ENCODE peak calls at places on chromosome 10, in six cellular contexts. F is colonic mucosa, W is PC-9, H is SJCRH30, X is spleen, L is ovary. J is an unnamed sample.

GRCh38 chr10:91296471-91296870 is 76.0 kb downstream of the PCGF5 start:
- DNase-seq in L (no peak), W (peak; percentile 36), H (peak; percentile 14), X (no peak), F (no peak), J (no peak)

GRCh38 chr10:48215148-48215982 is 59.1 kb downstream of the FRMPD2 start:
- DNase-seq in L (no peak), H (peak; percentile 32), W (peak; percentile 54), X (no peak), F (peak; percentile 61), J (peak; percentile 20)

GRCh38 chr10:68333058-68333395 is 299 bp upstream of the PBLD start:
- DNase-seq in L (no peak), H (no peak), X (no peak), W (peak; percentile 48), F (no peak), J (no peak)

GRCh38 chr10:101032637-101033201 is 1.7 kb downstream of the SFXN3 start:
- DNase-seq in L (peak; percentile 67), W (peak; percentile 61), X (no peak), H (peak; percentile 78), F (peak; percentile 61), J (peak; percentile 78)

GRCh38 chr10:121553455-121553854 is 44.8 kb downstream of the FGFR2 start:
- DNase-seq in L (no peak), F (no peak), W (no peak), X (no peak), H (no peak), J (no peak)

GRCh38 chr10:78382776-78383175 is 349.1 kb downstream of the RPS24 start:
- DNase-seq in X (peak; percentile 1), L (no peak), W (no peak), F (no peak), H (no peak), J (no peak)

GRCh38 chr10:92688927-92689662 is 660 bp upstream of the HHEX start:
- DNase-seq in W (no peak), H (peak; percentile 10), F (peak; percentile 31), L (no peak), X (no peak), J (peak; percentile 43)

GRCh38 chr10:80896076-80896475 is 358.4 kb downstream of the SH2D4B start:
- DNase-seq in H (no peak), W (no peak), F (no peak), L (no peak), X (no peak), J (no peak)

GRCh38 chr10:132096863-132097478 is 31.2 kb downstream of the JAKMIP3 start:
- DNase-seq in L (no peak), H (no peak), F (no peak), W (no peak), X (no peak), J (no peak)

GRCh38 chr10:29386347-29386999 is 97.6 kb downstream of the LYZL1 start:
- DNase-seq in H (no peak), X (no peak), L (no peak), W (no peak), F (no peak), J (no peak)

GRCh38 chr10:120607016-120607709 is 150.1 kb downstream of the PLPP4 start:
- DNase-seq in L (no peak), F (no peak), W (no peak), H (no peak), X (no peak), J (no peak)

GRCh38 chr10:72834183-72834825 is 59.2 kb upstream of the OIT3 start:
- DNase-seq in F (peak; percentile 45), W (peak; percentile 62), L (peak; percentile 55), H (peak; percentile 35), X (no peak), J (peak; percentile 50)

GRCh38 chr10:130013263-130013937 is 49.3 kb upstream of the EBF3 start:
- DNase-seq in W (no peak), F (no peak), X (no peak), L (no peak), H (no peak), J (no peak)
- H3K9me3 ChIP-seq in W (no peaks in the 10 kb centered on the region), F (no peaks in the 10 kb centered on the region), X (no peaks in the 10 kb centered on the region), L (no peaks in the 10 kb centered on the region), H (no peaks in the 10 kb centered on the region), J (no peaks in the 10 kb centered on the region)

GRCh38 chr10:87928996-87929395 is 65.6 kb downstream of the PTEN start:
- DNase-seq in H (no peak), L (no peak), F (no peak), X (no peak), W (no peak), J (no peak)
- H3K36me3 ChIP-seq in H (no peaks in the 10 kb centered on the region), L (no peaks in the 10 kb centered on the region), F (no peaks in the 10 kb centered on the region), X (peaks cover 48% of the 10 kb centered on the region), W (peaks cover 3% of the 10 kb centered on the region), J (no peaks in the 10 kb centered on the region)

GRCh38 chr10:14653271-14654161 is 121.2 kb downstream of the FAM107B start:
- DNase-seq in X (no peak), W (peak; percentile 96), H (peak; percentile 28), L (no peak), F (peak; percentile 22), J (no peak)

GRCh38 chr10:14654821-14655382 is 119.8 kb downstream of the FAM107B start:
- DNase-seq in X (no peak), L (no peak), F (no peak), H (no peak), W (no peak), J (no peak)

GRCh38 chr10:14649739-14650138 is 125.0 kb downstream of the FAM107B start:
- DNase-seq in F (no peak), H (no peak), W (no peak), X (no peak), L (no peak), J (no peak)

GRCh38 chr10:14652067-14652466 is 122.6 kb downstream of the FAM107B start:
- DNase-seq in H (no peak), F (no peak), X (no peak), W (no peak), L (no peak), J (no peak)

DNA sequence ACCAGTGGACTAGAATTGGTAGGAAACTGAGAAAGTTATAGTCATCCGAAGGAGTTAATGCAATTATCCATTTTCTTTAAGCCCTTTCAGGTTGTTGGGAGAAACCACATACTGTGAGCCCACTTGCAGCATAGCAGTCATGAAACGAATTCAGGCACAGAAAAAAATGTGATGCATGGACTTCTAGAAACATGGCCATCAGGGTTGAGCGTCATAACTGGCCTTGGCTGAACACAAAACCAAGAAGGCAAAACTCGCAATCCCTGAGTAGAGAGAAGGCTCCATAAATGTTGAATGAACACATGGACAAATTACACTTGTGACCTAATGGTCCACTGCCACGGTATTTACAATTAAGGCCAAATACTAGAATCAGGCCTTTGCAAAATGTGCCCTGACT is 121.9 kb downstream of the FAM107B start:
- DNase-seq in W (no peak), X (no peak), F (no peak), L (no peak), H (no peak), J (no peak)
- H3K27ac ChIP-seq in W (peak overlapping the region; percentile 92), X (no peak overlapping the region), F (no peak overlapping the region), L (no peak overlapping the region), H (no peak overlapping the region), J (no peak overlapping the region)

GRCh38 chr10:110947061-110947595 is 27.7 kb downstream of the SHOC2 start:
- DNase-seq in X (no peak), L (no peak), H (no peak), W (no peak), F (no peak), J (no peak)

GRCh38 chr10:110946496-110946895 is 27.1 kb downstream of the SHOC2 start:
- DNase-seq in X (no peak), W (no peak), F (no peak), H (no peak), L (no peak), J (no peak)

GRCh38 chr10:110939419-110939818 is 20.0 kb downstream of the SHOC2 start:
- DNase-seq in F (no peak), X (no peak), H (no peak), L (no peak), W (no peak), J (no peak)

DNA sequence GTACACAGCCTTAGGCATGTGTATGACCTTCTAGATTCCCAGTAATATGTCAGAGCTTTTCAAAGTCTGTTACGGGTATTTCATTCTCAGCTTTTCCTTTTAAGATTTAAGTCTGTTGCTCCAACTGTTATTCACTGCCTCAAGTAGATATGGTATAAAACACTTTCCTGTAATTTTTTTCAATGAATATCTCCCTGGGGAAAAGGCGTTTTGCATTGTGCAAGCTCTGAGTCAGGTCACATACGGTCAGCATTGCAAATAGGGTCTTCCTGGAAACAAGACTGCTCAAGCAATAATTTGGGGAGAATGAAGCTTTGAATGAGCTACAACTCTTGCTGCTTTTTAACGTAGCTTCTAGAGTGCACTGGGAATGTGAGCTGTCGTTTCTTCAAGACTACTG is 25.6 kb downstream of the SHOC2 start:
- DNase-seq in W (no peak), F (no peak), H (no peak), X (no peak), L (no peak), J (no peak)
- H3K9me3 ChIP-seq in W (no peaks in the 10 kb centered on the region), F (no peaks in the 10 kb centered on the region), H (peaks cover 3% of the 10 kb centered on the region), X (no peaks in the 10 kb centered on the region), L (no peaks in the 10 kb centered on the region), J (no peaks in the 10 kb centered on the region)

J was measured in heart left ventricle.